ENCODE peak calls at places on chromosomes 7 and 10, in ten cellular contexts. X, B, N, M, Y, E, L, H, C and G are unnamed samples.

GRCh38 chr7:44541-44896 is 147.9 kb upstream of the FAM20C start:
- DNase-seq in X (no peak), B (no peak), N (no peak), M (peak), Y (no peak), E (no peak), L (no peak), H (no peak), C (no peak), G (peak)

GRCh38 chr10:4011136-4011812 is 226.3 kb upstream of the KLF6 start:
- DNase-seq in X (no peak), B (no peak), N (no peak), M (no peak), Y (peak), E (no peak), L (no peak), H (no peak), C (no peak), G (no peak)

GRCh38 chr7:143367972-143368371 is 5.5 kb upstream of the FAM131B start:
- DNase-seq in X (peak), B (no peak), N (no peak), M (no peak), Y (no peak), E (no peak), L (no peak), H (no peak), C (no peak), G (no peak)

GRCh38 chr7:16586081-16586874 is 59.3 kb downstream of the ANKMY2 start:
- DNase-seq in X (no peak), B (no peak), N (no peak), M (no peak), Y (no peak), E (no peak), L (no peak), H (no peak), C (no peak), G (no peak)

GRCh38 chr10:15136129-15136726 is 32.3 kb downstream of the NMT2 start:
- DNase-seq in X (no peak), B (no peak), N (no peak), M (no peak), Y (no peak), E (no peak), L (no peak), H (no peak), C (no peak), G (no peak)

GRCh38 chr7:73633844-73634243 is 9.5 kb upstream of the MLXIPL start:
- DNase-seq in X (no peak), B (no peak), N (no peak), M (no peak), Y (no peak), E (no peak), L (no peak), H (no peak), C (no peak), G (no peak)

GRCh38 chr7:150988230-150989226 is 2.3 kb upstream of the NOS3 start:
- DNase-seq in X (no peak), B (peak), N (peak), M (peak), Y (peak), E (no peak), L (no peak), H (peak), C (peak), G (peak)

GRCh38 chr10:34615770-34616169 is 199.3 kb downstream of the PARD3 start:
- DNase-seq in X (no peak), B (no peak), N (no peak), M (no peak), Y (no peak), E (peak), L (no peak), H (no peak), C (no peak), G (no peak)

GRCh38 chr7:138021889-138022288 is 20.0 kb upstream of the CREB3L2 start:
- DNase-seq in X (no peak), B (no peak), N (no peak), M (no peak), Y (no peak), E (no peak), L (no peak), H (no peak), C (no peak), G (no peak)

GRCh38 chr7:133109816-133110215 is 27.9 kb upstream of the CHCHD3 start:
- DNase-seq in X (no peak), B (no peak), N (no peak), M (no peak), Y (no peak), E (peak), L (no peak), H (no peak), C (no peak), G (no peak)

DNA sequence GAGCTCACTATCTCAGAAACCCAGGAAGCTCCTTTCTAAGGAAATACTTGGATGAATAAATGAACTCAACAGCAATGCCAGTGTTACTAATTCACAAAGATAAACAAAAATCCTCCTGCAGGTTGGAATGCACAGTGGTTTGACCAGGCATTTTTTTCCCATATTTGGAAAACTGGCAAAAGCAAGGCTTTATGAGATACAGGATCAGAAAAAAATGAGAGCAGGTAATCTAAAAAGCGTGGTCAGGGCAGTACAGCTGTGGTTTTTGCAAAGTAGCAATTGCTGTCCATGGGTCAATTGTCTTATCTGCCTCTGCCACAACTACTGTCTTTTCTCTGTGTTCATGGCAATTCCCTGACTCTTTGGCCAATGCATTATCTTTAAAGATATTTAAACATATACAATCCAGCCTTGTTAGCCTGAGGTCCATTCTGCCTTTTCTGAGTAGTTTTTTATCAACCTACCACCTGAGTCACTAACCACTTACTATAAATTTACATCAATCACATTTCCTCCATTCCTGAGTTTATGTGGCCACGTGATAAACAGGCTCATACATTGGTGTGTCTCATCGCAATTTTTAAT is 564.5 kb upstream of the IGFBP3 start:
- DNase-seq in X (peak), B (no peak), N (no peak), M (no peak), Y (no peak), E (peak), L (no peak), H (no peak), C (no peak), G (no peak)
- TF ChIP-seq CTCF in X (peak), B (peak), N (no peak), M (no peak), Y (no peak), E (peak), L (no peak), H (no peak), C (no peak), G (no peak)

DNA sequence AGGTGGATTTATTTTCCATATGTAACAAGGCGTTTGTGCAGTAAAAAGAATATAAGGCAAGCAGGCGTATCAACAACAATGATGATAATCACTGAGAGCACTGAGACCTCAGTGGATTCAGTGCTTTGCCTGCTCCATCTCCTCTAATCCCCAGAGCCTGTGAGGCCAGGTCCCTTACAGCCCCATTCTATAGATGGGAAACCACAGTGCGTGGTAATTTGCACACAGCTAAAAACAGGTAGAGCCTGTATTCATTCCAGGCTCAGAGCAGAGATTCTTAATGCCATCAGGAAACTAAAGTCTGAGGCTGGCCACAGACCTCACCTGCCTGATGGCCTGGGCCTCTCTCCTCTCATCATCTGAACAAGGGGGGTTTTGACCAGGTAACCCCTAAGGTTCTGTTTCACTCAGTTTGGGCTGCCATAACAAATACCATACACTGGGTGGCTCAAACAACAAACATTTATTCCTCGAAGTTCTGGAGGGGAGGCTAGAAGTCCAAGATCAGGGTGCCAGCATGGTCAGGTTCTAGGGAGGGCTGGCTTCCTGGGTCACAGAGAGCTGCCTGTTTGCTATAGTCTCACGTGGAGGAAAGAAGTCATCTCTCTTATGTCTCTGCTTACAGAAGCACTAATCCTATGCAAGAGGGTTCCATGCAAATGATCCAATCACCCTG is 10.3 kb upstream of the RASSF4 start:
- DNase-seq in X (no peak), B (no peak), N (no peak), M (no peak), Y (peak), E (no peak), L (no peak), H (no peak), C (no peak), G (peak)
- TF ChIP-seq CTCF in X (no peak), B (peak), N (no peak), M (no peak), Y (peak), E (peak), L (no peak), H (no peak), C (no peak), G (no peak)

GRCh38 chr10:73413528-73414229 is at the start of gene ANXA7:
- DNase-seq in X (no peak), B (peak), N (peak), M (peak), Y (peak), E (peak), L (peak), H (peak), C (peak), G (peak)
- TF ChIP-seq CTCF in X (peak), B (peak), N (peak), M (peak), Y (peak), E (no peak), L (peak), H (no peak), C (peak), G (peak)

DNA sequence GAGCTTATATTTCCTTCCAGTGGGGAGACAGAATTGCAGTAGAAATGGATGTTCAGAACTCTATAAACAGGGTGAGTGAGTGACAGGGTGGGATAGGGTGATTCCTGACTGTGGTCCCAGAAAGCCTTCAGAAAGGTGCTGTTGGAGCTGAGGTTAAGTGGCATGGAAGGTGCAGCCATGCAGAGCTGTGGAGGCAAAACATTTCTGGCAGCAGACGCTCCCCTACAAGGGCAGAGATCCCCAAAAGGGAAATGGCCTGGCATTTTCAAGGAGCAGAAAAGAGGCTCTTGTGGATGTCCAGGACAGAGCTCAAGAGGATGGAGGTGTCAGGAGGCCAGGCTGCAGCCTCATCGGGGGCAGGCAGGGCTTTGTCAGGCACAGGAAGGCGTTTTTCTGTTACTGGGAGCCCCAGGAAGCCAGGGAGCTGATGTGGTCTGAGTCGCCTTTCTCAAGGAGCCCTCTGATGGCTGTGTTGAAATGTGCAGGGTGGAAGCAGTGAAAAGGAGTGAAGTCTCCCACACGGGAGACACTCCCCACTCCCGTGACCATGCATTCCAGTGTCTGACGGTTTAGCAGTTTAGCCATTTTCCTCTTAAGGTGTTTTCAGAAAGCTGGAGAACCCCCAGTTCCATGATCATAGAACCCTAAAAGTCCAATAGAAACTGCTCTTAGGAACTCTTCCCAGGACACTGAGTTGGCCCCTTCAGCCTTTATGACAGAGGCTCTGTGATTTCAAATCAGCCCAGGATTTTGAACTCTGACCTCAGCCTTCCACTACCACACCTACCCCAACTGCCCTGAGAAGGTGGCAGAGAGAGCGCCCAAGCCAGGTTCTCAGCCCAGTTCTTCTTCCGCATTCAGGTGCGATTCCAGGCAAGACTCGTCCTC is 96.2 kb downstream of the C10orf105 start:
- DNase-seq in X (no peak), B (peak), N (no peak), M (no peak), Y (peak), E (peak), L (no peak), H (peak), C (peak), G (no peak)
- TF ChIP-seq CTCF in X (peak), B (peak), N (no peak), M (no peak), Y (peak), E (peak), L (no peak), H (no peak), C (peak), G (no peak)

GRCh38 chr7:5396542-5396941 is 27.1 kb downstream of the TNRC18 start:
- DNase-seq in X (no peak), B (no peak), N (peak), M (no peak), Y (no peak), E (peak), L (no peak), H (peak), C (no peak), G (peak)
- TF ChIP-seq CTCF in X (no peak), B (no peak), N (peak), M (no peak), Y (peak), E (peak), L (no peak), H (peak), C (no peak), G (peak)

GRCh38 chr7:85469446-85469970 is 282.7 kb upstream of the SEMA3D start:
- DNase-seq in X (no peak), B (no peak), N (no peak), M (no peak), Y (no peak), E (peak), L (no peak), H (no peak), C (no peak), G (no peak)

DNA sequence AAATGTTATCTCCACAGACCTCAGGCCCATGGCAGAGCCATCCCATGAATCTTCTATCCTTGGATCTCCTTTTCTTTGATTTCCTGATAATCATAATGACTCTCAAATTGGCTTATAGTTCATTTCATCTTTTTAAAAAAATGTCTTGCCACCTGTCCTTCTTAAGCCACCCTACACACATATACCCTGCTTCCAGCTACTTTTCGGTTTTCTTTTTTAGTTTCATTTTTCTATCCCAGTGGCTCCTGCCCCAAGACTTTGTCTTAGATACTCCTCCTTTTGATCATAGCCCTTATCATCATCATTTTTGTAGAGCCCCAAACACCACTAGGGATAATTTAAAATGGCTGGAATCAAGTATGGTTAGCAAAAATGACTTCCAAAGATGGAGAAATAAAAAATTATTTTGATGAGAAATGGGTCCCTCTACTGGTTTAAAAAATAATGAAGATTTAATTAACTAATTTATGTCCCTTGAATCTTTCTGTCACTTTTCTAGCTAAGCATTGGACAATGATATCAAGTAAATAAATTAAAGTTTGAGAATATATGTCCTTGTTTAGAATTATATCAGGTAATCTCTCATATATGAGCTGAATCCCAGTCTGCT is 277.3 kb upstream of the SEMA3D start:
- DNase-seq in X (no peak), B (no peak), N (no peak), M (no peak), Y (peak), E (no peak), L (no peak), H (no peak), C (no peak), G (no peak)
- TF ChIP-seq CTCF in X (peak), B (peak), N (no peak), M (no peak), Y (no peak), E (peak), L (no peak), H (no peak), C (peak), G (no peak)